ENCODE peak calls at places on chromosomes 4 and X, in nine cellular contexts. C is NB4, Q is fibroblast of pulmonary artery, Z is GM12864, E is fibroblast of the aortic adventitia, Y is suprapubic skin, I is BJ, F is HepG2, P is Peyer's patch. B is an unnamed sample.

GRCh38 chrX:133859860-133860259 is 125.5 kb downstream of the GPC3 start:
- DNase-seq in C (no peak), E (peak), P (no peak), I (peak), Q (peak), Z (no peak), Y (no peak), F (no peak), B (no peak)

GRCh38 chr4:38672247-38673071 is 8.5 kb downstream of the KLF3 start:
- DNase-seq in P (no peak), C (no peak), F (peak), I (no peak), Q (no peak), Y (no peak), Z (no peak), E (no peak), B (no peak)

GRCh38 chr4:139301821-139302611 is at the start of gene NDUFC1:
- DNase-seq in Z (no peak), P (peak), E (peak), Q (peak), F (peak), C (peak), Y (peak), I (no peak), B (peak)

GRCh38 chr4:156962551-156962974 is 9.0 kb downstream of the PDGFC start:
- DNase-seq in Q (peak), E (peak), F (peak), P (no peak), I (peak), Z (no peak), C (no peak), Y (no peak), B (no peak)

GRCh38 chr4:7013171-7013570 is 30.0 kb upstream of the TADA2B start:
- DNase-seq in P (no peak), Q (no peak), E (no peak), Y (no peak), F (no peak), Z (no peak), C (no peak), I (no peak), B (peak)

GRCh38 chr4:15035152-15035551 is 32.9 kb downstream of the CPEB2 start:
- DNase-seq in F (peak), Q (no peak), Y (no peak), E (peak), I (no peak), C (no peak), Z (no peak), P (no peak), B (no peak)

GRCh38 chrX:17361620-17362019 is 13.4 kb upstream of the NHS start:
- DNase-seq in I (no peak), Z (no peak), Q (no peak), P (no peak), F (peak), E (no peak), Y (no peak), C (peak), B (no peak)

GRCh38 chrX:45668686-45669443 is 468.2 kb upstream of the DIPK2B start:
- DNase-seq in C (no peak), Q (peak), E (peak), I (peak), P (no peak), Y (no peak), Z (no peak), F (no peak), B (no peak)

GRCh38 chrX:96480081-96480480 is 204.6 kb upstream of the DIAPH2 start:
- DNase-seq in I (peak), F (no peak), Y (no peak), C (no peak), E (peak), Z (no peak), P (no peak), Q (peak), B (no peak)

GRCh38 chrX:156003486-156004185 is 6.1 kb downstream of the IL9R start:
- DNase-seq in I (no peak), E (no peak), F (no peak), C (no peak), P (no peak), Y (no peak), Z (no peak), Q (no peak), B (no peak)

GRCh38 chr4:10093801-10094552 is 22.6 kb downstream of the WDR1 start:
- DNase-seq in Q (peak), E (peak), P (no peak), F (no peak), C (no peak), I (peak), Z (no peak), Y (no peak), B (no peak)

GRCh38 chrX:134688839-134689238 is 30.6 kb upstream of the PLAC1 start:
- DNase-seq in Q (peak), Y (no peak), E (peak), F (no peak), P (no peak), Z (no peak), C (no peak), I (no peak), B (no peak)

GRCh38 chr4:70544279-70544870 is 26.0 kb downstream of the AMTN start:
- DNase-seq in P (no peak), Z (no peak), C (peak), E (peak), Y (no peak), I (no peak), F (peak), Q (peak), B (no peak)

GRCh38 chr4:132001542-132001941 is 1147.6 kb upstream of the PCDH10 start:
- DNase-seq in Q (peak), Z (no peak), I (peak), F (no peak), Y (no peak), P (no peak), C (no peak), E (peak), B (no peak)

GRCh38 chr4:94475794-94476193 is 24.1 kb downstream of the PDLIM5 start:
- DNase-seq in F (no peak), Z (no peak), Y (no peak), I (no peak), P (no peak), E (no peak), C (no peak), Q (no peak), B (no peak)

GRCh38 chrX:67601771-67602170 is 58.0 kb downstream of the AR start:
- DNase-seq in C (no peak), Y (no peak), Q (no peak), Z (no peak), I (no peak), E (no peak), P (no peak), F (no peak), B (no peak)

GRCh38 chr4:157779084-157779483 is 393.7 kb downstream of the GASK1B start:
- DNase-seq in C (no peak), I (no peak), E (no peak), Q (no peak), F (no peak), P (no peak), Y (no peak), Z (no peak), B (no peak)

GRCh38 chr4:173367285-173367684 is 3.5 kb upstream of the SAP30 start:
- DNase-seq in Y (no peak), P (no peak), I (no peak), F (no peak), E (peak), Q (peak), Z (no peak), C (no peak), B (peak)

DNA sequence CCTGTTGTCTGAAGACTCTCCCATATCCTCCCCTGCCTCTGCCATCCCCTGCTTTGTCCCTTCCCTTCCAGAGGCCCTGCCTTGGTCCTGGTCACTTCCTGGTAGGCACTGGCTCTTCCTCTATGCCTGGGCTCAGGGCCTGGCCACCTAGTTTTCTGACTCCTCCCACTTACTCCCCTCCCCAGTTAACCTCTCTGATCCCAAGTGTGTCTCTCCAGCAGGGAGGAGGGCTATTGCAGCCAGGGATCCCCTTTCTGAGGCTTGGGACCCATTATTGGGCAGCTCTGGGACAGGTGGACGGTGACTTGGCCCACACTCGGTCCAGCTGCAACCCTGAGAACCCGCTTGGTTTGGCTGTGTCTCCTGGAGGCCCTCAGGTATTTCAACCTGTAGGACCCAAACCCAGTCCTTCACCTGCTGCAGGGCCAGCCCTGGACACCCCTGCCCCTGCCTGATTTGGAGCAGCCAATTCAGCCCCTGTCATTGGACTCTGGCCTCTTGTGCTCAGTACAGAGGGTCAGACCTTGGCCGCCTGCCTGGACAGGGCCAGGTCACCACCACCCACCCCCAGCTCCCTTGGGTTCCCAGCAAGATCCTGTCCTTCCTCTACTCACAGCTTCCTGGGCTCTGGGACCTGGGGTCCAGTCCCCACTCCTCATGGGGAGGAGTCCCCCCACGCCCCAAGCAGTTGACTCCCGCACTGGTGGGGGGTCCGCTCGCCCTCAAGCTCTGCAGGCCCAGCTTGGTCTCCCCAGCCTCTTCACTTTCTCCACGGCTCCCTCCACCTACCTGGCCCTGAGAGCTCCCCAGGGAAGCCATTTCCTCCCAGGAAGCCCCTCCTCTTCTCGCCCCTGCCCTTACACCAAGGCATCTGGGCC is 1.1 kb upstream of the SH3BP2 start:
- DNase-seq in I (no peak), Z (no peak), Y (peak), F (no peak), Q (no peak), C (peak), E (no peak), P (peak), B (no peak)
- TF ChIP-seq CTCF in I (no peak), Z (no peak), Y (no peak), F (no peak), Q (no peak), C (no peak), E (no peak), P (no peak), B (no peak)

GRCh38 chr4:98613453-98614075 is 44.8 kb downstream of the TSPAN5 start:
- DNase-seq in Q (no peak), P (no peak), F (no peak), E (no peak), Z (no peak), Y (no peak), C (no peak), I (no peak), B (no peak)
- H3K4me3 ChIP-seq in Q (no peak), P (no peak), F (no peak), E (no peak), Z (no peak), Y (no peak), C (no peak), I (no peak), B (no peak)

GRCh38 chr4:78928835-78929234 is 10.4 kb downstream of the PAQR3 start:
- DNase-seq in F (no peak), Y (no peak), Z (no peak), E (no peak), C (no peak), Q (no peak), I (no peak), P (no peak), B (no peak)

GRCh38 chr4:78926825-78927224 is 12.4 kb downstream of the PAQR3 start:
- DNase-seq in I (no peak), C (no peak), Y (no peak), Q (no peak), E (no peak), Z (no peak), F (no peak), P (no peak), B (no peak)

GRCh38 chr4:78922207-78922606 is 17.0 kb downstream of the PAQR3 start:
- DNase-seq in P (no peak), I (no peak), Y (no peak), E (peak), Q (peak), F (no peak), Z (no peak), C (no peak), B (no peak)

DNA sequence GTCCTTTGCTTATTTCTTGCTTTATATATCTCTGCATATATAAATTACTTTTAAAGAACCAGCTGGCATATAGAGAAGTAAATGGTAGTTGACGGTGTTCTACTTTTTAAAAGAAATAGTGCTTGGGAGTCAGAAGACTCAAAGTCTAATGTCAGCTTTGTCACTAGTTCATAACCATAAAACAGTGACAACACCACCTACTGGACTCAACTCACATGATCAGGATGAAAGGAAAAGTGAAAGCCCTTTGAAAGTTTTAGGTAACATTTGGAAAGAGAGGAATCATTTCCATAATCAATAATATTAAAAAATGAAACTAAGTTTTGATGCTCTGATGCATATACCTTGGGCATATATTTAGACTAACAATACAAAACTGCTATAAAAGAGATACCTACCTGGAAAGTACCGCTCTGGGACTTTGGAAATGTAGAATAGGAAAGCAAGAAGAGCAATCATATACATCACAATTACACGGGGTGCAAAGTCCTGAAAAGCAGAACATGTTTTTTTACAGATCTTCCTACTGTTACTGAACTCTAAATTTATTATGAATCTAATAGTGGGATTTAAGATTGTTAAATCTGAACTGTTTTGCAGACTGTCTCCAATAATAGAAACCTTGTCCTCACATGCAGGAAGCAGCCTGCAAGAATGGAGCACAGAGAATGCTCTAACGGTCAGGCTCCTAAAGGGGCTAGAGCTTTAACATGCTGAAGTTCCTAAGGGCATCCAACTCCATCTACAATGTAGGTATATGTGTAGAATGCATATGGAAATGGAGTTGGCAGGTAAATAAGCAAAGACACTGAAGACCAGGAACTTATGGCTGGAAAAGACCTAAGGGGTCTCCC is 15.6 kb downstream of the PAQR3 start:
- DNase-seq in Y (no peak), E (no peak), Q (peak), Z (no peak), F (peak), P (no peak), I (no peak), C (peak), B (no peak)
- TF ChIP-seq CTCF in Y (no peak), E (no peak), Q (peak), Z (no peak), F (peak), P (peak), I (no peak), C (no peak), B (peak)

GRCh38 chrX:12548746-12549145 is 242.5 kb upstream of the PRPS2 start:
- DNase-seq in E (peak), C (peak), I (no peak), P (no peak), F (no peak), Y (no peak), Z (no peak), Q (peak), B (no peak)
- H3K4me3 ChIP-seq in E (no peak), C (no peak), I (no peak), P (no peak), F (no peak), Y (no peak), Z (no peak), Q (no peak), B (no peak)

GRCh38 chrX:56763556-56764152 is 34.6 kb downstream of the NBDY start:
- DNase-seq in P (peak), Z (no peak), I (no peak), Y (no peak), C (peak), Q (no peak), E (peak), F (peak), B (peak)
- TF ChIP-seq CTCF in P (no peak), Z (peak), I (no peak), Y (peak), C (no peak), Q (no peak), E (peak), F (peak), B (peak)

DNA sequence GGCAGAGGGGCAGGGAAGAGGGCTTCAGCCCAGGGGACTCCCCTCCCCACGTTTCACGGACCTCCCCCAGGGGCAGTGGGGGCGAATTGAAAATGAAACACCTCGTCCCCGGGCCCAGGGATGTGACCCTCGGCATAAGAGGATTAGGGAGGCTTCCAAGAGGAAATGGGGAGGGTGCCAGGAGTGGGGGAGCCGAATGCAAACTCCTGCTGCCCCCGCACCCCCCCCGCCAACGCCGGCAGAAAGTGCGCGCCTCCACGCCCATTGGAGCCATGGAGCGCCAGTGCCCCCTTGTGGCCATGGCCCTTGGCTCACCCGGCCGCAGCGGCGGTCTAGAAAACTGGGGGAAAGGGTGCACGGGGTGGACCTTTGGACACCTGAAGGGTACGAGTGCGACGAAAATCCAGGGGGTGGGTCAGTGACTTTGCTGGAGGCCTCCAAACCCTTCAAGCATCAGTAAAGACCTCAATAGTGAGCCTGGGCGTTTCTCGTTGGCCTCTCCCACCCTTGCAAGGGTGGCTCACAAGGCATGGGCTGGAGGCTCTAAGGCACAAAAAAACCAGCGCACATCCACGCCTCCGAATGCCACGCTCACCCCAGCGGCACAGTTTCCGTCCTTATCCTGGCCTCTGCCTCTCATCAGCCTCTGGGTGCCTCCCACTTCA is 120.8 kb upstream of the PJA1 start:
- DNase-seq in C (peak), Y (no peak), I (no peak), P (peak), E (peak), F (no peak), Z (no peak), Q (peak), B (peak)
- H3K4me3 ChIP-seq in C (no peak), Y (peak), I (peak), P (peak), E (peak), F (no peak), Z (no peak), Q (peak), B (peak)

GRCh38 chr4:171785392-171785791 is 27.8 kb upstream of the GALNTL6 start:
- DNase-seq in F (no peak), P (no peak), C (no peak), I (no peak), Y (no peak), Z (no peak), Q (no peak), E (no peak), B (no peak)
- TF ChIP-seq CTCF in F (no peak), P (no peak), C (no peak), I (no peak), Y (no peak), Z (no peak), Q (no peak), E (no peak), B (peak)

GRCh38 chr4:185748901-185749390 is 63.0 kb downstream of the SORBS2 start:
- DNase-seq in Y (no peak), Z (no peak), F (no peak), E (no peak), Q (no peak), I (no peak), C (no peak), P (no peak), B (no peak)
- H3K4me3 ChIP-seq in Y (no peak), Z (no peak), F (no peak), E (no peak), Q (no peak), I (no peak), C (no peak), P (no peak), B (no peak)

DNA sequence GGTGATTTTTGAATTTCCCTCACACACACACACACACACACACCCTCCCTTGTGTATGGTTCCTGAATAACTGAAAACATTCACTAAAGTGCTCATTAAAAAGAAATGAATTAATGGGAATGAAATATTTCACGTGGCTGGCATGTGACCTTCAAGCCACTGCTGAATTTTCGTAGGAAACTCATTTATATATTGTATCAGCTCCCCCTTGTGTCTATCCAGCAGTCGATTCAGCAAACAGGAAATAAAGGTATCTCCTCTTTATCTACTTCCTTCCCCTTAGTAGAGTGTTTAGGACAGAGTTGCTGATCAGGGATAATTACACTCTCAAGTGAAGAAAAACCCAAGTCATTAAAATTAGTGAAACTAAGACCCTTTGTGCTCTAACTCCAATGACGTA is 912.6 kb upstream of the LCORL start:
- DNase-seq in Z (no peak), E (no peak), Q (no peak), F (no peak), C (peak), Y (no peak), I (no peak), P (no peak), B (no peak)
- TF ChIP-seq CTCF in Z (no peak), E (no peak), Q (no peak), F (no peak), C (no peak), Y (no peak), I (peak), P (no peak), B (no peak)

GRCh38 chrX:138711399-138712347 is at the start of gene FGF13:
- DNase-seq in P (no peak), Q (no peak), E (no peak), I (no peak), Y (peak), Z (no peak), F (peak), C (peak), B (no peak)
- H3K4me3 ChIP-seq in P (peak), Q (no peak), E (peak), I (no peak), Y (peak), Z (no peak), F (no peak), C (no peak), B (no peak)

B was measured in GM06990.